ENCODE peak calls at places on chromosomes 7 and 10, in ten cellular contexts. One of them, this sample, is unnamed.

GRCh38 chr7:604038-604883 is 84.6 kb upstream of the PDGFA start:
- DNase-seq in activated CD8-positive, alpha-beta memory T cell treated with anti-CD3 and anti-CD28 coated beads for 24 hours: peak
- DNase-seq in B cell: peak
- DNase-seq in T-cell: peak
- DNase-seq in body of pancreas: peak
- DNase-seq in IMR-90: peak
- DNase-seq in Calu3: no peak
- DNase-seq in naive thymus-derived CD4-positive, alpha-beta T cell: peak
- DNase-seq in OCI-M1: peak
- DNase-seq in coronary artery: peak
- DNase-seq in this sample: peak

GRCh38 chr10:48603421-48604038 is 1.3 kb downstream of the ARHGAP22 start:
- DNase-seq in activated CD8-positive, alpha-beta memory T cell treated with anti-CD3 and anti-CD28 coated beads for 24 hours: peak
- DNase-seq in B cell: no peak
- DNase-seq in T-cell: no peak
- DNase-seq in body of pancreas: no peak
- DNase-seq in IMR-90: peak
- DNase-seq in Calu3: no peak
- DNase-seq in naive thymus-derived CD4-positive, alpha-beta T cell: no peak
- DNase-seq in OCI-M1: no peak
- DNase-seq in coronary artery: peak
- DNase-seq in this sample: no peak

GRCh38 chr7:45598697-45599520 is 24.7 kb downstream of the ADCY1 start:
- DNase-seq in activated CD8-positive, alpha-beta memory T cell treated with anti-CD3 and anti-CD28 coated beads for 24 hours: peak
- DNase-seq in B cell: no peak
- DNase-seq in T-cell: no peak
- DNase-seq in body of pancreas: no peak
- DNase-seq in IMR-90: no peak
- DNase-seq in Calu3: no peak
- DNase-seq in naive thymus-derived CD4-positive, alpha-beta T cell: no peak
- DNase-seq in OCI-M1: no peak
- DNase-seq in coronary artery: peak
- DNase-seq in this sample: no peak

GRCh38 chr7:110502893-110503465 is 587.9 kb upstream of the LRRN3 start:
- DNase-seq in activated CD8-positive, alpha-beta memory T cell treated with anti-CD3 and anti-CD28 coated beads for 24 hours: no peak
- DNase-seq in B cell: no peak
- DNase-seq in T-cell: no peak
- DNase-seq in body of pancreas: no peak
- DNase-seq in IMR-90: peak
- DNase-seq in Calu3: no peak
- DNase-seq in naive thymus-derived CD4-positive, alpha-beta T cell: no peak
- DNase-seq in OCI-M1: peak
- DNase-seq in coronary artery: no peak
- DNase-seq in this sample: no peak

GRCh38 chr10:126115861-126116260 is 219.5 kb downstream of the FANK1 start:
- DNase-seq in activated CD8-positive, alpha-beta memory T cell treated with anti-CD3 and anti-CD28 coated beads for 24 hours: no peak
- DNase-seq in B cell: no peak
- DNase-seq in T-cell: no peak
- DNase-seq in body of pancreas: no peak
- DNase-seq in IMR-90: no peak
- DNase-seq in Calu3: no peak
- DNase-seq in naive thymus-derived CD4-positive, alpha-beta T cell: no peak
- DNase-seq in OCI-M1: no peak
- DNase-seq in coronary artery: no peak
- DNase-seq in this sample: no peak

GRCh38 chr10:6445671-6446278 is 134.3 kb downstream of the PRKCQ start:
- DNase-seq in activated CD8-positive, alpha-beta memory T cell treated with anti-CD3 and anti-CD28 coated beads for 24 hours: peak
- DNase-seq in B cell: peak
- DNase-seq in T-cell: peak
- DNase-seq in body of pancreas: peak
- DNase-seq in IMR-90: peak
- DNase-seq in Calu3: peak
- DNase-seq in naive thymus-derived CD4-positive, alpha-beta T cell: peak
- DNase-seq in OCI-M1: peak
- DNase-seq in coronary artery: no peak
- DNase-seq in this sample: peak

GRCh38 chr7:22082553-22082885 is 136.8 kb upstream of the CDCA7L start:
- DNase-seq in activated CD8-positive, alpha-beta memory T cell treated with anti-CD3 and anti-CD28 coated beads for 24 hours: no peak
- DNase-seq in B cell: no peak
- DNase-seq in T-cell: no peak
- DNase-seq in body of pancreas: no peak
- DNase-seq in IMR-90: no peak
- DNase-seq in Calu3: no peak
- DNase-seq in naive thymus-derived CD4-positive, alpha-beta T cell: no peak
- DNase-seq in OCI-M1: no peak
- DNase-seq in coronary artery: no peak
- DNase-seq in this sample: no peak

GRCh38 chr10:9681655-9682054 is 1336.0 kb upstream of the CELF2 start:
- DNase-seq in activated CD8-positive, alpha-beta memory T cell treated with anti-CD3 and anti-CD28 coated beads for 24 hours: no peak
- DNase-seq in B cell: no peak
- DNase-seq in T-cell: no peak
- DNase-seq in body of pancreas: no peak
- DNase-seq in IMR-90: no peak
- DNase-seq in Calu3: no peak
- DNase-seq in naive thymus-derived CD4-positive, alpha-beta T cell: no peak
- DNase-seq in OCI-M1: no peak
- DNase-seq in coronary artery: no peak
- DNase-seq in this sample: no peak

GRCh38 chr7:74059681-74060588 is 23.7 kb upstream of the LIMK1 start:
- DNase-seq in activated CD8-positive, alpha-beta memory T cell treated with anti-CD3 and anti-CD28 coated beads for 24 hours: no peak
- DNase-seq in B cell: no peak
- DNase-seq in T-cell: no peak
- DNase-seq in body of pancreas: peak
- DNase-seq in IMR-90: no peak
- DNase-seq in Calu3: peak
- DNase-seq in naive thymus-derived CD4-positive, alpha-beta T cell: no peak
- DNase-seq in OCI-M1: no peak
- DNase-seq in coronary artery: no peak
- DNase-seq in this sample: no peak

GRCh38 chr7:149686001-149686400 is 87.4 kb downstream of the ZNF467 start:
- DNase-seq in activated CD8-positive, alpha-beta memory T cell treated with anti-CD3 and anti-CD28 coated beads for 24 hours: no peak
- DNase-seq in B cell: no peak
- DNase-seq in T-cell: no peak
- DNase-seq in body of pancreas: no peak
- DNase-seq in IMR-90: peak
- DNase-seq in Calu3: no peak
- DNase-seq in naive thymus-derived CD4-positive, alpha-beta T cell: no peak
- DNase-seq in OCI-M1: no peak
- DNase-seq in coronary artery: no peak
- DNase-seq in this sample: no peak

GRCh38 chr10:88064608-88065383 is 201.4 kb downstream of the PTEN start:
- DNase-seq in activated CD8-positive, alpha-beta memory T cell treated with anti-CD3 and anti-CD28 coated beads for 24 hours: no peak
- DNase-seq in B cell: no peak
- DNase-seq in T-cell: peak
- DNase-seq in body of pancreas: peak
- DNase-seq in IMR-90: peak
- DNase-seq in Calu3: no peak
- DNase-seq in naive thymus-derived CD4-positive, alpha-beta T cell: no peak
- DNase-seq in OCI-M1: peak
- DNase-seq in coronary artery: no peak
- DNase-seq in this sample: no peak

GRCh38 chr7:36036590-36036989 is 116.5 kb upstream of the EEPD1 start:
- DNase-seq in activated CD8-positive, alpha-beta memory T cell treated with anti-CD3 and anti-CD28 coated beads for 24 hours: no peak
- DNase-seq in B cell: no peak
- DNase-seq in T-cell: no peak
- DNase-seq in body of pancreas: no peak
- DNase-seq in IMR-90: no peak
- DNase-seq in Calu3: peak
- DNase-seq in naive thymus-derived CD4-positive, alpha-beta T cell: no peak
- DNase-seq in OCI-M1: no peak
- DNase-seq in coronary artery: no peak
- DNase-seq in this sample: no peak

GRCh38 chr7:150968698-150969482 is 9.2 kb downstream of the KCNH2 start:
- DNase-seq in activated CD8-positive, alpha-beta memory T cell treated with anti-CD3 and anti-CD28 coated beads for 24 hours: no peak
- DNase-seq in B cell: no peak
- DNase-seq in T-cell: no peak
- DNase-seq in body of pancreas: no peak
- DNase-seq in IMR-90: no peak
- DNase-seq in Calu3: no peak
- DNase-seq in naive thymus-derived CD4-positive, alpha-beta T cell: no peak
- DNase-seq in OCI-M1: peak
- DNase-seq in coronary artery: no peak
- DNase-seq in this sample: no peak

GRCh38 chr7:27191716-27192545 is 6.9 kb upstream of the HOXA11 start:
- DNase-seq in activated CD8-positive, alpha-beta memory T cell treated with anti-CD3 and anti-CD28 coated beads for 24 hours: peak
- DNase-seq in B cell: no peak
- DNase-seq in T-cell: no peak
- DNase-seq in body of pancreas: no peak
- DNase-seq in IMR-90: no peak
- DNase-seq in Calu3: no peak
- DNase-seq in naive thymus-derived CD4-positive, alpha-beta T cell: no peak
- DNase-seq in OCI-M1: no peak
- DNase-seq in coronary artery: peak
- DNase-seq in this sample: no peak

GRCh38 chr10:5125315-5126044 is 31.3 kb downstream of the AKR1C3 start:
- DNase-seq in activated CD8-positive, alpha-beta memory T cell treated with anti-CD3 and anti-CD28 coated beads for 24 hours: no peak
- DNase-seq in B cell: no peak
- DNase-seq in T-cell: no peak
- DNase-seq in body of pancreas: no peak
- DNase-seq in IMR-90: no peak
- DNase-seq in Calu3: no peak
- DNase-seq in naive thymus-derived CD4-positive, alpha-beta T cell: no peak
- DNase-seq in OCI-M1: no peak
- DNase-seq in coronary artery: no peak
- DNase-seq in this sample: no peak

GRCh38 chr10:97367126-97367649 is 32.7 kb upstream of the FRAT2 start:
- DNase-seq in activated CD8-positive, alpha-beta memory T cell treated with anti-CD3 and anti-CD28 coated beads for 24 hours: no peak
- DNase-seq in B cell: no peak
- DNase-seq in T-cell: no peak
- DNase-seq in body of pancreas: no peak
- DNase-seq in IMR-90: no peak
- DNase-seq in Calu3: no peak
- DNase-seq in naive thymus-derived CD4-positive, alpha-beta T cell: no peak
- DNase-seq in OCI-M1: no peak
- DNase-seq in coronary artery: no peak
- DNase-seq in this sample: no peak

GRCh38 chr7:2109251-2109935 is 123.4 kb downstream of the MAD1L1 start:
- DNase-seq in activated CD8-positive, alpha-beta memory T cell treated with anti-CD3 and anti-CD28 coated beads for 24 hours: no peak
- DNase-seq in B cell: no peak
- DNase-seq in T-cell: no peak
- DNase-seq in body of pancreas: no peak
- DNase-seq in IMR-90: peak
- DNase-seq in Calu3: no peak
- DNase-seq in naive thymus-derived CD4-positive, alpha-beta T cell: no peak
- DNase-seq in OCI-M1: no peak
- DNase-seq in coronary artery: no peak
- DNase-seq in this sample: no peak

GRCh38 chr10:74213571-74214162 is 62.6 kb downstream of the ADK start:
- DNase-seq in activated CD8-positive, alpha-beta memory T cell treated with anti-CD3 and anti-CD28 coated beads for 24 hours: no peak
- DNase-seq in B cell: peak
- DNase-seq in T-cell: peak
- DNase-seq in body of pancreas: peak
- DNase-seq in IMR-90: peak
- DNase-seq in Calu3: peak
- DNase-seq in naive thymus-derived CD4-positive, alpha-beta T cell: no peak
- DNase-seq in OCI-M1: peak
- DNase-seq in coronary artery: no peak
- DNase-seq in this sample: no peak

GRCh38 chr10:107232013-107232412 is 67.5 kb upstream of the SORCS1 start:
- DNase-seq in activated CD8-positive, alpha-beta memory T cell treated with anti-CD3 and anti-CD28 coated beads for 24 hours: no peak
- DNase-seq in B cell: no peak
- DNase-seq in T-cell: no peak
- DNase-seq in body of pancreas: no peak
- DNase-seq in IMR-90: no peak
- DNase-seq in Calu3: no peak
- DNase-seq in naive thymus-derived CD4-positive, alpha-beta T cell: no peak
- DNase-seq in OCI-M1: peak
- DNase-seq in coronary artery: no peak
- DNase-seq in this sample: no peak

GRCh38 chr10:124262249-124262865 is 156.4 kb downstream of the OAT start:
- DNase-seq in activated CD8-positive, alpha-beta memory T cell treated with anti-CD3 and anti-CD28 coated beads for 24 hours: no peak
- DNase-seq in B cell: peak
- DNase-seq in T-cell: no peak
- DNase-seq in body of pancreas: no peak
- DNase-seq in IMR-90: no peak
- DNase-seq in Calu3: no peak
- DNase-seq in naive thymus-derived CD4-positive, alpha-beta T cell: no peak
- DNase-seq in OCI-M1: no peak
- DNase-seq in coronary artery: no peak
- DNase-seq in this sample: no peak

GRCh38 chr7:131723926-131724325 is 167.5 kb upstream of the PODXL start:
- DNase-seq in activated CD8-positive, alpha-beta memory T cell treated with anti-CD3 and anti-CD28 coated beads for 24 hours: no peak
- DNase-seq in B cell: no peak
- DNase-seq in T-cell: no peak
- DNase-seq in body of pancreas: no peak
- DNase-seq in IMR-90: peak
- DNase-seq in Calu3: no peak
- DNase-seq in naive thymus-derived CD4-positive, alpha-beta T cell: no peak
- DNase-seq in OCI-M1: no peak
- DNase-seq in coronary artery: peak
- DNase-seq in this sample: no peak

GRCh38 chr10:74928742-74929191 is 102.4 kb downstream of the KAT6B start:
- DNase-seq in activated CD8-positive, alpha-beta memory T cell treated with anti-CD3 and anti-CD28 coated beads for 24 hours: no peak
- DNase-seq in B cell: no peak
- DNase-seq in T-cell: no peak
- DNase-seq in body of pancreas: no peak
- DNase-seq in IMR-90: peak
- DNase-seq in Calu3: no peak
- DNase-seq in naive thymus-derived CD4-positive, alpha-beta T cell: no peak
- DNase-seq in OCI-M1: no peak
- DNase-seq in coronary artery: no peak
- DNase-seq in this sample: no peak

This sample was measured in GM12891.